ENCODE peak calls at places on chromosomes 11 and 22, in four cellular contexts. Q, G, D and W are unnamed samples.

GRCh38 chr11:117315285-117316196 is 515 bp downstream of the BACE1 start:
- DNase-seq in G (no peak), D (no peak), Q (no peak), W (no peak)

GRCh38 chr22:31973739-31974138 is 29.4 kb downstream of the YWHAH start:
- DNase-seq in D (no peak), Q (no peak), G (no peak), W (no peak)

GRCh38 chr11:43408277-43408676 is 49.6 kb downstream of the TTC17 start:
- DNase-seq in Q (no peak), G (no peak), D (no peak), W (no peak)

GRCh38 chr11:40293655-40294342 is 1165.7 kb downstream of the LRRC4C start:
- DNase-seq in G (peak; percentile 97), D (peak; percentile 92), Q (peak; percentile 79), W (peak; percentile 84)

GRCh38 chr11:10490398-10491232 is 35.6 kb downstream of the AMPD3 start:
- DNase-seq in D (peak; percentile 99), Q (peak; percentile 27), G (peak; percentile 65), W (no peak)

GRCh38 chr11:6405837-6406236 is 13.1 kb downstream of the APBB1 start:
- DNase-seq in G (no peak), D (no peak), Q (no peak), W (no peak)

GRCh38 chr11:980438-981365 is 55.0 kb downstream of the AP2A2 start:
- DNase-seq in Q (no peak), G (no peak), D (no peak), W (no peak)

GRCh38 chr11:12134239-12134590 is 23.8 kb downstream of the MICAL2 start:
- DNase-seq in G (no peak), Q (no peak), D (no peak), W (no peak)

GRCh38 chr11:76233936-76234703 is 27.8 kb upstream of the WNT11 start:
- DNase-seq in Q (peak; percentile 50), G (no peak), D (no peak), W (no peak)

GRCh38 chr11:47216141-47216798 is 1.5 kb downstream of the DDB2 start:
- DNase-seq in G (peak; percentile 26), Q (no peak), D (peak; percentile 87), W (no peak)

GRCh38 chr22:45164217-45165123 is 745 bp downstream of the NUP50 start:
- DNase-seq in G (peak; percentile 39), D (no peak), Q (no peak), W (no peak)
- H3K56ac ChIP-seq in G (peak overlapping the region; percentile 95), D (peak overlapping the region; percentile 23), Q (no peak overlapping the region), W (no peak overlapping the region)

GRCh38 chr22:37831472-37831871 is 8.3 kb downstream of the GALR3 start:
- DNase-seq in Q (no peak), D (no peak), G (no peak), W (no peak)
- H3K56ac ChIP-seq in Q (no peak overlapping the region), D (no peak overlapping the region), G (no peak overlapping the region), W (no peak overlapping the region)

GRCh38 chr22:50597097-50597496 is 3.5 kb upstream of the MAPK8IP2 start:
- DNase-seq in D (no peak), Q (no peak), G (no peak), W (no peak)
- H3K56ac ChIP-seq in D (no peak overlapping the region), Q (no peak overlapping the region), G (no peak overlapping the region), W (no peak overlapping the region)

DNA sequence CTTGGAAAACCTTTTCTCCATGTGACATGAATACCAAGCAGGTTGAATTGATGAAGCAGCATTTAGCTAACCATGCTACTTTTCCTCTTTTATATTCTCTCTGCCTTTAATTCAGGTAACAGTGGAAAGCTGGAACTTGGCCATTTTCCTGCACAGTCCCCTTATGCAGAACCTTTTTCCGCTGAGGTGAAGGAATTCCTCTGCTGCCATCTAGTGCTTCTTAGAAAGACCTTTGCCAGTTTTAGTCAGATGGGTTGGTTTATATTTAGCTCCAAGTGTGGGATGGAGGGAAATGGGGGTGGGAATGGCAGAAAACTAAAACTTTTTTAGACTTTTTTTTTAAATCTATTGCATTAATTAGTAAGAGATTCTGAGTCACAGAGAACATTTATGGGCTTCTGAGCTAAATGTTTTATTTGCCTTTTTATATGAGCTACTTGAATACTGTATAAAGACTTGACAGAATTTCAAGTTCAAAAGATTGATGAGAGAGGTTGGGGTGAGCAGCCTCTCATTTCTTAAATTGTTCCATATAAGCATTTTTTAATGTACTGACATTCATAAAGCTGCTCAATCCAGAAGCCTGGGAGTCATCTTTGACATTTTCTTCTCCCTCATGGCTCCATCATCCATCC is 153.9 kb upstream of the ZC3H12C start:
- DNase-seq in Q (no peak), G (peak; percentile 85), D (peak; percentile 84), W (no peak)
- H3K56ac ChIP-seq in Q (no peak overlapping the region), G (no peak overlapping the region), D (no peak overlapping the region), W (no peak overlapping the region)

GRCh38 chr11:77658213-77659013 is 20.8 kb upstream of the CLNS1A start:
- DNase-seq in D (peak; percentile 64), G (no peak), Q (no peak), W (no peak)
- H3K56ac ChIP-seq in D (no peak overlapping the region), G (no peak overlapping the region), Q (no peak overlapping the region), W (no peak overlapping the region)

DNA sequence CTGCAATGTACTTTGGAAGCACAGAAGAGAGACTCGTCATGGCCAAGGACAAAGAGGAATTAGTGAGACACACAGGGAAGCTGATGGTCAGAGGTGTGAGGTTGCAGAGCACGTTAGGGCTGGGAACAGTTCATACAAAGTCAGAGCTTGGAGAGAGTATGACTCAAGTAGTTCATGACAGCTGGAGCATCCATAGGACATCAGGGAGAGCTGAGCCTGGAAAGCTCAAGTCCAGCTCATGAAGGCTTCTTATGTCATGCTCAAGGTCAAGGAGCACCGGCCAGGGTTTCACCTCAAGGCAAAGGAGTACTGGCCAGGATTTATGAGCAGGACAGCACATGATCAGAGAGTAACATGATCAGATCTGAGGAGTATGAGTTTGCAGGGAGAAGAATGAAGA is 64.6 kb upstream of the CHST1 start:
- DNase-seq in G (no peak), Q (no peak), D (no peak), W (no peak)
- H3K56ac ChIP-seq in G (no peak overlapping the region), Q (no peak overlapping the region), D (no peak overlapping the region), W (no peak overlapping the region)

GRCh38 chr11:78343303-78343702 is 74.3 kb downstream of the GAB2 start:
- DNase-seq in Q (no peak), D (no peak), G (no peak), W (no peak)

GRCh38 chr11:78340530-78340929 is 77.1 kb downstream of the GAB2 start:
- DNase-seq in D (no peak), Q (no peak), G (no peak), W (no peak)

GRCh38 chr11:78344114-78344513 is 73.5 kb downstream of the GAB2 start:
- DNase-seq in G (no peak), D (no peak), Q (no peak), W (no peak)

GRCh38 chr11:78339945-78340344 is 77.7 kb downstream of the GAB2 start:
- DNase-seq in G (no peak), D (no peak), Q (no peak), W (no peak)

DNA sequence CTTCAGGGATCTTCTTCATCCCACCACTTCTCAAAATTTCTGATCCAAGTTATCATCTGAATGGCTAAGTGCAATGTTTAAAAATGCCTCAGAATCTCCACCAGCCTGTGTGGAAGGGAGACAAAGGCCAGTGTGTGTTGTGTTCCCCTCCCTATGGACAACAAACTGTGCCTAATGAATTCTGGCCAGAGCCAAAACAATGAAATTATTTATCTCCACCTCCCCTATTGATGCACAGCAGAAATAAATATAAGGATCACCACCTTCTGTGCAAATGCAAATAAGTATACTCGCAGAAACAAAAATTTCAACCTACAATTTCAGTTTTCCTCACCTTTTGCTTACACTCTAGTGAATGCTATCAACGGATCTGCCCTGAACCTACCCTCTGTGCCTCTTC is 75.8 kb downstream of the GAB2 start:
- DNase-seq in Q (no peak), G (no peak), D (no peak), W (no peak)
- H3K56ac ChIP-seq in Q (no peak overlapping the region), G (no peak overlapping the region), D (no peak overlapping the region), W (no peak overlapping the region)

DNA sequence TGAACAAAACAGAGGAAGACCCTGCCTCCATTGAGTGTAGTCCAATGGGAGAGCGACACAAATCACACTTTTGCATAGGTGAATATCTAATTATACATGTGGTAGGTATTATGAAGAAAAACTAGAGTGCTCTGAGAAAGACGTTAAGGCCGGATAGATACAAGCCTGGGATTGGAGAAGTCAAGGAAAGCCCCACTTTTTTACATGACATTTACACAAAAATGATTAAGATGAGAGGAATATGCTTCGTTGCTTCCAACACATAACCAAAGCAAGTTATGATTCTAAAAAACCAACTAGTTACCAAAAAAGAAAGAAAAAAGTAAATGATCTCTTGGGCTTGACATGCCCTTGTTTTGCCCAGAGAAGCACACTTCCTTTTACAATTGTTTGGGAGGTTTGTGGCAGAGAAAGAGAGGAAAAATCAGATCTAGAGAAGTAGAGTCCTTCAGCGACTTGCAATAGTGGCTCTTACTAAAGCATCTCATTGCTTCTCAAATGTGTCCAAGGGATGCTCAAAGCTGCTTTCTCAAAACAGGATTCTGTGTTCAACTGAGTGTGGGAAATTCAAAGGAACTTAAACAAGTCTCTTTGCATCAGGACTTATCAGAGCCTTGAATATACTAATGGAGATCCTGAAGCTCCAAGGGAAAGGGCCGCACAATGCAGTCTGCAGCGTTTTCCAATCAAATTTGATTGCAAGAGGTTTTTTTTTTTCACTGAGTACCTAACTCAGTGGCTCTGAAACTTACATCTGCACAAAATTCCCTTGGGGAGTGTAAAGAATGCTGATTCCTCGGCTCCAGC is 38.8 kb downstream of the FLI1 start:
- DNase-seq in Q (no peak), G (no peak), D (no peak), W (no peak)
- H3K56ac ChIP-seq in Q (no peak overlapping the region), G (no peak overlapping the region), D (no peak overlapping the region), W (no peak overlapping the region)

GRCh38 chr11:60910711-60911366 is 3.1 kb upstream of the TMEM109 start:
- DNase-seq in G (peak; percentile 25), Q (no peak), D (no peak), W (no peak)
- H3K56ac ChIP-seq in G (no peak overlapping the region), Q (no peak overlapping the region), D (no peak overlapping the region), W (no peak overlapping the region)

GRCh38 chr22:22507743-22508273 is 734 bp downstream of the ZNF280B start:
- DNase-seq in D (no peak), Q (no peak), G (peak; percentile 25), W (no peak)

GRCh38 chr22:22513619-22514018 is 5.1 kb upstream of the ZNF280B start:
- DNase-seq in G (no peak), D (no peak), Q (no peak), W (no peak)

GRCh38 chr22:22506736-22507135 is 1.8 kb downstream of the ZNF280B start:
- DNase-seq in G (no peak), D (no peak), Q (no peak), W (no peak)

DNA sequence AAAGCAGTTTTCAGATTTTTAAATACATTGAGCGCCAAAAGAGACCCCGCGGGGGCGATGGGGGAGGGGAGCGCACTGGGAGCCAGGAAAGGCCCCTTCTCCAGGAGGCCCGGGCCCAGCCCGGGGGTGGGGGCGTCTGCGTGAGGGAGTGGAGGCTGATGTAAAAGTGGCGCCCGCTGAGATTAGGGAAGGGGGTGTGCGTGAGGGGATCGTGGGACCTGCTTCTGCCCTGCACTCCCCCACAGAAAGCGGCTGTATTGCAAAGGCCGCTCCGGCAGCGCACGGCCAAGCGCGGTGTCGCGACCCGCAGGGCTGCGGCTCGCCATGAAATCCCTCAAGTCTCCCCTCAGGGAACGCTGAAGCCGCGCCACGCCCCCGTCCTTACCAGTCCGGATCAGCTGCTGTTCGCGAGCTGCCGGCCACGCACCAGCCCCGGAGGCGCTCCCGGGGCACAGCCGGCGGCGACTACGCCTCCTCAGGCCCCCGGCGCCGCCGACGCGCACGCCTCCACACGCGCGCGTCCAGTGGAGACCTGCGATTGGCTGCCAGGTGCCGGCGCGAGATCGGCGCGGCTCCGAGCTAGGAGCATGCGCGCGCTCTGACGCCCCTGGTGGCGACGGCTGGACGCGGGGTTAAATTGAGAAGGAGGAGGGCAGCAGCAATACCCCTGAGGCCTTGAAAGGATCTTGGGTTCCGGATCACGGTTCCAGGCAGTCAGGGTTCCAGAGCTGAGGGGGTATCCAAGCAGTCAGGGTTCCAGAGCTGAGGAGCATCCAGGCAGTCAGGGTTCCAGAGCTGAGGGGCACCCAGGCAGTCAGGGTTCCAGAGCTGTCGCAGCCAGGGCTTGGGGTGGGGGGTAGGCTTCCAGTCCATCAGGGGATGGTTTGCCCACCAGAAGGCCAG is at the start of gene ZNF280B:
- DNase-seq in Q (peak; percentile 90), G (peak; percentile 90), D (peak; percentile 79), W (peak; percentile 9)
- H3K56ac ChIP-seq in Q (no peak within 1 kb of the TSS), G (peak within 1 kb of the TSS; percentile 94), D (no peak within 1 kb of the TSS), W (peak within 1 kb of the TSS; percentile 88)